ENCODE peak calls at places on chromosome 1, in ten cellular contexts. U, J, Q, E, T, G, X, A, C and R are unnamed samples.

GRCh38 chr1:190436615-190437014 is 41.0 kb downstream of the BRINP3 start:
- DNase-seq in U (no peak), J (no peak), Q (no peak), E (no peak), T (peak; percentile 63), G (no peak), X (no peak), A (no peak), C (peak; percentile 36), R (no peak)

GRCh38 chr1:186765446-186765845 is 63.3 kb upstream of the PLA2G4A start:
- DNase-seq in U (no peak), J (no peak), Q (no peak), E (no peak), T (no peak), G (no peak), X (no peak), A (no peak), C (no peak), R (no peak)

GRCh38 chr1:75908717-75909152 is 23.5 kb downstream of the ASB17 start:
- DNase-seq in U (no peak), J (no peak), Q (no peak), E (no peak), T (peak; percentile 50), G (no peak), X (no peak), A (no peak), C (peak; percentile 40), R (no peak)

GRCh38 chr1:172650474-172651193 is 8.3 kb upstream of the FASLG start:
- DNase-seq in U (no peak), J (no peak), Q (no peak), E (no peak), T (peak; percentile 80), G (no peak), X (no peak), A (no peak), C (no peak), R (no peak)

GRCh38 chr1:112011231-112011630 is 21.8 kb upstream of the KCND3 start:
- DNase-seq in U (no peak), J (no peak), Q (no peak), E (no peak), T (peak; percentile 29), G (no peak), X (no peak), A (no peak), C (no peak), R (no peak)

GRCh38 chr1:10555635-10556429 is 81.1 kb downstream of the PEX14 start:
- DNase-seq in U (no peak), J (no peak), Q (no peak), E (no peak), T (no peak), G (peak; percentile 30), X (no peak), A (no peak), C (no peak), R (no peak)

GRCh38 chr1:43933386-43934278 is at the start of gene ARTN:
- DNase-seq in U (peak; percentile 80), J (no peak), Q (no peak), E (no peak), T (no peak), G (peak; percentile 59), X (peak; percentile 63), A (peak; percentile 35), C (no peak), R (no peak)

GRCh38 chr1:8422439-8423133 is 104.7 kb downstream of the SLC45A1 start:
- DNase-seq in U (no peak), J (peak; percentile 62), Q (no peak), E (peak; percentile 40), T (peak; percentile 30), G (no peak), X (peak; percentile 27), A (no peak), C (no peak), R (no peak)

GRCh38 chr1:226408285-226409184 is 642 bp upstream of the PARP1 start:
- DNase-seq in U (no peak), J (no peak), Q (peak; percentile 74), E (no peak), T (no peak), G (no peak), X (no peak), A (no peak), C (no peak), R (no peak)

GRCh38 chr1:226409392-226409791 is 1.5 kb upstream of the PARP1 start:
- DNase-seq in U (no peak), J (no peak), Q (peak; percentile 40), E (no peak), T (no peak), G (no peak), X (no peak), A (no peak), C (no peak), R (no peak)

GRCh38 chr1:226406401-226406881 is 1.5 kb downstream of the PARP1 start:
- DNase-seq in U (no peak), J (no peak), Q (peak; percentile 2), E (no peak), T (peak; percentile 41), G (peak; percentile 37), X (no peak), A (no peak), C (no peak), R (no peak)

GRCh38 chr1:226407199-226407496 is 745 bp downstream of the PARP1 start:
- DNase-seq in U (no peak), J (no peak), Q (no peak), E (no peak), T (no peak), G (no peak), X (no peak), A (no peak), C (no peak), R (no peak)

GRCh38 chr1:226407497-226408284 is at the start of gene PARP1:
- DNase-seq in U (peak; percentile 95), J (peak; percentile 92), Q (peak; percentile 95), E (peak; percentile 88), T (peak; percentile 65), G (peak; percentile 87), X (peak; percentile 90), A (peak; percentile 89), C (peak; percentile 71), R (peak; percentile 97)
- TF ChIP-seq POLR2A in U (peak; percentile 82), J (peak; percentile 48), Q (peak; percentile 44), E (peak; percentile 34), T (peak; percentile 50), G (peak; percentile 89), X (peak; percentile 65), A (no peak), C (peak; percentile 79), R (peak; percentile 43)

DNA sequence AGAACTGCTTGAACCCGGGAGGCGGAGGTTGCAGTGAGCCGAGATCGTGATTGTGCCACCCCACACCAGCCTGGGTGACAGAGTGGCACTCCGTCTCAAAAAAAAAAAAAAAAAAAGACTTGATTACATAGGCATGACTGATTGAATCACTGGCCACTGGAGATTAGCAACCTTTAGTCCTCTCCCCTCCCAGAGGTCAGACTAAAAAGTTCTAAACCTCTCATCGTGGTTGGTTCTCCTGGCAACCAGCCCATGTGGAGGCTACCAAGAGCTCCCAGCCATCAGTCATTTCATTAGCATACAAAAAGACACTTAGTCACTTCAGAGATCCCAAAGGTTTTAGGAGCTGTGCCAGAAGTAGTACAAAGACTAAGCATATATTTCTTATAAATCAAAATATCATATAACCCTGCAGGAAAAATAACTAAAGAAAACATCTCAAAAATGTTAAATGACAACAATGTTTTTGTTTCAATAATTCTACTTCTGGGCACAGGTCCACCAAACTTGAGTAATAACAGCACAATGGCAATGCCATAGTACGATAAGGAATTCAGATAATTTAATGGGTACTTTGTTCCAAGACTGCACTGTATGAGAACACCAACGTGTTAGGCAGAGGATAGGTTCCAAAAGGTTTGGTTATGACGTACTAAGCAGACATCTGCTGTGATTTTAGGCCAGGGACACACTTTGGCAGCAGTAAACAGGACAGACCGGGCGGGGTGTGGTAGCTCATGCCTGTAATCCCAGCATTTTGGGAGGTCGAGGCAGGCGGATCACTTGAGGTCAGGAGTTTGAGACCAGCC is 18.1 kb downstream of the USP48 start:
- DNase-seq in U (peak; percentile 80), J (no peak), Q (no peak), E (peak; percentile 35), T (peak; percentile 83), G (peak; percentile 59), X (no peak), A (peak; percentile 81), C (no peak), R (no peak)
- H3K27ac ChIP-seq in U (peak overlapping the region; percentile 66), J (no peak overlapping the region), Q (peak overlapping the region; percentile 76), E (peak overlapping the region; percentile 46), T (peak overlapping the region; percentile 75), G (peak overlapping the region; percentile 50), X (peak overlapping the region; percentile 26), A (peak overlapping the region; percentile 80), C (peak overlapping the region; percentile 41), R (peak overlapping the region; percentile 49)

DNA sequence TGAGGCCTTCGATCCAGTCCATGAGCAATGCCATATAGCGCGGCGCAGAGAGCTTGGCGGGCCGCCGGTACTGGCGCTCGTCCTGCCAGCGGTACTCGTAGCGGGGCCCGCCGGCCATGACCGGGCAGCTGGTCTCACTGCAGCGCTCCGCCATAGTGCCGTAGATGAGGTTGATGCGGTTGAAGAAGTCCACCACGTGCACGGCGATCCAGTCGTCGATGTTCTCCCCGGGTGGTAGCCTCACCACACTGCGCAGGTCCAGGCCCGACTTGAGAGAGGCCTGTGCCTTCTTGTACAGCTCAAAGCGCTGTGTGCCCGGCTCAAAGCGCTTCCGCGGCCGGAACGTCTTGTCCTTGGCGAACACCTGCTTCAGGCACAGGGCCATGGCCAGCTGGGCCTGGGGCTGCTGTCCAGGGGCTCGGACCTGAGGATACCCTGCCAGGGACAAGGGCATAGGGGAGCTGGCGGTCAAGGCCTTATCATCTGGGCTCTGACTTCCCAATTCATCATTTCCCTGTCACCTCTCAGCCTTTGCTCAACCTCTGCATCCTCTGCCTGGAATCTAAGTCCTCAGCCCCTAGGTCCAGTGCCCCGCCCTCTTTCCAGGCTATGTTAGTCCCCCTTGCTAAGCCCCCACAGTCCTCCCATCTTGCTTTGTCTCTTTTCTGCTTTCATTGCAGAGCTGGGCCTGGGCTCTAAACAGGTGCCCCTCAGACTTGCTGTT is 3.5 kb downstream of the MOB3C start:
- DNase-seq in U (peak; percentile 88), J (peak; percentile 73), Q (no peak), E (no peak), T (no peak), G (no peak), X (no peak), A (no peak), C (no peak), R (no peak)
- TF ChIP-seq POLR2A in U (peak; percentile 23), J (no peak), Q (no peak), E (no peak), T (no peak), G (no peak), X (no peak), A (no peak), C (no peak), R (no peak)

GRCh38 chr1:966603-967295 is 467 bp downstream of the PLEKHN1 start:
- DNase-seq in U (peak; percentile 78), J (peak; percentile 65), Q (no peak), E (peak; percentile 73), T (peak; percentile 50), G (peak; percentile 71), X (peak; percentile 85), A (peak; percentile 79), C (no peak), R (no peak)

GRCh38 chr1:966135-966602 is at the start of gene PLEKHN1:
- DNase-seq in U (peak; percentile 49), J (no peak), Q (no peak), E (no peak), T (peak; percentile 45), G (peak; percentile 46), X (peak; percentile 60), A (peak; percentile 63), C (no peak), R (no peak)

GRCh38 chr1:963746-964525 is 2.3 kb upstream of the PLEKHN1 start:
- DNase-seq in U (no peak), J (no peak), Q (no peak), E (no peak), T (no peak), G (no peak), X (no peak), A (no peak), C (no peak), R (no peak)

GRCh38 chr1:964691-965525 is 1.4 kb upstream of the PLEKHN1 start:
- DNase-seq in U (no peak), J (no peak), Q (no peak), E (no peak), T (no peak), G (no peak), X (no peak), A (no peak), C (no peak), R (no peak)

DNA sequence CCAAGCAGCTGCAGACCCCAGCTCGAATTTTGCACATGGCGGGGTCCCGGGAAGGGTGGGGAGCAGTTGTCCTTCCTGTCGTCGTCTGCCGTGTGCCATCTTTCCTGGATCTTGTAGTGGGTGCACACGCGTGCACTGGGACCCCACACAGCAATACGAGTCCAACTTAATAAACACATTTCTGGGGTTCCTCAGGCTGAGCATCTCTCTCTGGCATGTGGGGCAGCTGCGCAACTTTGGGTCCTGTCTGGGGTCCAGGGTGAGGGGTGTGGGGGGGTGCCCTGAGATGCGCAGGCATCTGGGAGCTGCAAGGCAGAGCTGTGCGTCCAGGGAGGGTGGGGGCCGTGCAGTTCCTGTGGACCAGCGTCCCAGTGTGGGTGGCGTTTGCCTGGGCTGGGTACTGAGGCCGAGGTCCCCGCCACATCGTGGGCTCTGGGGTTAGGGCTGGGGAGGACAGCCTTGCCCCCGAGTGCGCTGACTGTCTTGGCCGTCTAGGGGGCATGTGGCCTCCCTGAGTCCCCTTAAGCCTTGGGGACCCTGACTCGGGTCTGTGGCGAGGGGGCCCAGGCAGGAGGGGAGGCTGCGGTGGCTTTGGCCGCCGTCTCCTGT is 652 bp upstream of the PLEKHN1 start:
- DNase-seq in U (no peak), J (no peak), Q (no peak), E (no peak), T (no peak), G (no peak), X (no peak), A (no peak), C (no peak), R (no peak)
- H3K27ac ChIP-seq in U (peak overlapping the region; percentile 82), J (no peak overlapping the region), Q (peak overlapping the region; percentile 92), E (no peak overlapping the region), T (peak overlapping the region; percentile 48), G (peak overlapping the region; percentile 85), X (no peak overlapping the region), A (peak overlapping the region; percentile 86), C (peak overlapping the region; percentile 100), R (no peak overlapping the region)